ENCODE peak calls at places on chromosome X, in five cellular contexts. One of them, this sample, is unnamed.

GRCh38 chrX:129577473-129577872 is 37.4 kb downstream of the OCRL start:
- DNase-seq in stimulated activated CD4-positive, alpha-beta T cell treated with anti-CD3 and anti-CD28 coated beads, Interleukin-4, amount 100 ng/mL, for 48 hours: no peak
- DNase-seq in mammary epithelial cell: peak
- DNase-seq in astrocyte of the spinal cord: peak
- DNase-seq in activated naive CD4-positive, alpha-beta T cell: no peak
- DNase-seq in this sample: no peak

GRCh38 chrX:31201503-31201902 is 129.7 kb upstream of the FTHL17 start:
- DNase-seq in stimulated activated CD4-positive, alpha-beta T cell treated with anti-CD3 and anti-CD28 coated beads, Interleukin-4, amount 100 ng/mL, for 48 hours: no peak
- DNase-seq in astrocyte of the spinal cord: no peak
- DNase-seq in activated naive CD4-positive, alpha-beta T cell: no peak
- DNase-seq in mammary epithelial cell: no peak
- DNase-seq in this sample: no peak

GRCh38 chrX:15985937-15986336 is 131.3 kb upstream of the AP1S2 start:
- DNase-seq in mammary epithelial cell: peak
- DNase-seq in stimulated activated CD4-positive, alpha-beta T cell treated with anti-CD3 and anti-CD28 coated beads, Interleukin-4, amount 100 ng/mL, for 48 hours: peak
- DNase-seq in astrocyte of the spinal cord: no peak
- DNase-seq in activated naive CD4-positive, alpha-beta T cell: no peak
- DNase-seq in this sample: no peak

GRCh38 chrX:19589105-19589504 is 73.8 kb upstream of the MAP3K15 start:
- DNase-seq in mammary epithelial cell: no peak
- DNase-seq in stimulated activated CD4-positive, alpha-beta T cell treated with anti-CD3 and anti-CD28 coated beads, Interleukin-4, amount 100 ng/mL, for 48 hours: no peak
- DNase-seq in astrocyte of the spinal cord: no peak
- DNase-seq in activated naive CD4-positive, alpha-beta T cell: no peak
- DNase-seq in this sample: no peak

GRCh38 chrX:119529355-119530276 is 35.6 kb downstream of the STEEP1 start:
- DNase-seq in activated naive CD4-positive, alpha-beta T cell: no peak
- DNase-seq in astrocyte of the spinal cord: no peak
- DNase-seq in mammary epithelial cell: no peak
- DNase-seq in stimulated activated CD4-positive, alpha-beta T cell treated with anti-CD3 and anti-CD28 coated beads, Interleukin-4, amount 100 ng/mL, for 48 hours: no peak
- DNase-seq in this sample: no peak

GRCh38 chrX:119990995-119991787 is 47.6 kb upstream of the NKAP start:
- DNase-seq in mammary epithelial cell: no peak
- DNase-seq in astrocyte of the spinal cord: no peak
- DNase-seq in activated naive CD4-positive, alpha-beta T cell: no peak
- DNase-seq in stimulated activated CD4-positive, alpha-beta T cell treated with anti-CD3 and anti-CD28 coated beads, Interleukin-4, amount 100 ng/mL, for 48 hours: no peak
- DNase-seq in this sample: no peak

GRCh38 chrX:137483554-137483953 is 82.4 kb upstream of the ZIC3 start:
- DNase-seq in stimulated activated CD4-positive, alpha-beta T cell treated with anti-CD3 and anti-CD28 coated beads, Interleukin-4, amount 100 ng/mL, for 48 hours: no peak
- DNase-seq in activated naive CD4-positive, alpha-beta T cell: no peak
- DNase-seq in mammary epithelial cell: no peak
- DNase-seq in astrocyte of the spinal cord: no peak
- DNase-seq in this sample: no peak

GRCh38 chrX:97238632-97239031 is 354.9 kb downstream of the RPA4 start:
- DNase-seq in astrocyte of the spinal cord: peak
- DNase-seq in mammary epithelial cell: no peak
- DNase-seq in stimulated activated CD4-positive, alpha-beta T cell treated with anti-CD3 and anti-CD28 coated beads, Interleukin-4, amount 100 ng/mL, for 48 hours: no peak
- DNase-seq in activated naive CD4-positive, alpha-beta T cell: no peak
- DNase-seq in this sample: no peak

GRCh38 chrX:74445099-74445498 is 23.8 kb downstream of the SLC16A2 start:
- DNase-seq in stimulated activated CD4-positive, alpha-beta T cell treated with anti-CD3 and anti-CD28 coated beads, Interleukin-4, amount 100 ng/mL, for 48 hours: no peak
- DNase-seq in activated naive CD4-positive, alpha-beta T cell: no peak
- DNase-seq in astrocyte of the spinal cord: no peak
- DNase-seq in mammary epithelial cell: no peak
- DNase-seq in this sample: no peak

GRCh38 chrX:15384304-15384703 is at the start of gene VEGFD:
- DNase-seq in mammary epithelial cell: no peak
- DNase-seq in astrocyte of the spinal cord: no peak
- DNase-seq in activated naive CD4-positive, alpha-beta T cell: no peak
- DNase-seq in stimulated activated CD4-positive, alpha-beta T cell treated with anti-CD3 and anti-CD28 coated beads, Interleukin-4, amount 100 ng/mL, for 48 hours: no peak
- DNase-seq in this sample: peak

GRCh38 chrX:128294198-128294597 is 242.0 kb upstream of the ACTRT1 start:
- DNase-seq in stimulated activated CD4-positive, alpha-beta T cell treated with anti-CD3 and anti-CD28 coated beads, Interleukin-4, amount 100 ng/mL, for 48 hours: no peak
- DNase-seq in activated naive CD4-positive, alpha-beta T cell: no peak
- DNase-seq in mammary epithelial cell: no peak
- DNase-seq in astrocyte of the spinal cord: no peak
- DNase-seq in this sample: no peak

GRCh38 chrX:790780-791360 is 160.3 kb downstream of the SHOX start:
- DNase-seq in stimulated activated CD4-positive, alpha-beta T cell treated with anti-CD3 and anti-CD28 coated beads, Interleukin-4, amount 100 ng/mL, for 48 hours: no peak
- DNase-seq in mammary epithelial cell: no peak
- DNase-seq in astrocyte of the spinal cord: no peak
- DNase-seq in activated naive CD4-positive, alpha-beta T cell: no peak
- DNase-seq in this sample: peak

GRCh38 chrX:41027388-41027787 is 57.9 kb upstream of the USP9X start:
- DNase-seq in stimulated activated CD4-positive, alpha-beta T cell treated with anti-CD3 and anti-CD28 coated beads, Interleukin-4, amount 100 ng/mL, for 48 hours: no peak
- DNase-seq in activated naive CD4-positive, alpha-beta T cell: no peak
- DNase-seq in mammary epithelial cell: peak
- DNase-seq in astrocyte of the spinal cord: peak
- DNase-seq in this sample: no peak

GRCh38 chrX:31331928-31332327 is 260.1 kb upstream of the FTHL17 start:
- DNase-seq in activated naive CD4-positive, alpha-beta T cell: no peak
- DNase-seq in astrocyte of the spinal cord: no peak
- DNase-seq in stimulated activated CD4-positive, alpha-beta T cell treated with anti-CD3 and anti-CD28 coated beads, Interleukin-4, amount 100 ng/mL, for 48 hours: no peak
- DNase-seq in mammary epithelial cell: peak
- DNase-seq in this sample: no peak

GRCh38 chrX:24448762-24449161 is 16.3 kb upstream of the PDK3 start:
- DNase-seq in mammary epithelial cell: no peak
- DNase-seq in astrocyte of the spinal cord: peak
- DNase-seq in stimulated activated CD4-positive, alpha-beta T cell treated with anti-CD3 and anti-CD28 coated beads, Interleukin-4, amount 100 ng/mL, for 48 hours: no peak
- DNase-seq in activated naive CD4-positive, alpha-beta T cell: no peak
- DNase-seq in this sample: no peak

This sample was measured in left lobe of liver.